ENCODE peak calls at places on chromosomes 16 and 17, in six cellular contexts. Y is body of pancreas, U is mammary epithelial cell, K is pancreas, N is DND-41, V is colonic mucosa. T is an unnamed sample.

GRCh38 chr17:7413346-7413985 is 5.8 kb downstream of the NLGN2 start:
- DNase-seq in Y (no peak), K (no peak), N (no peak), U (peak; percentile 19), V (no peak), T (no peak)

GRCh38 chr17:39461911-39462641 is 790 bp downstream of the CDK12 start:
- DNase-seq in V (peak; percentile 31), N (peak; percentile 74), Y (peak; percentile 41), U (peak; percentile 23), K (no peak), T (no peak)

GRCh38 chr16:80924372-80924978 is 82.2 kb downstream of the CMC2 start:
- DNase-seq in K (no peak), N (peak; percentile 41), U (peak; percentile 16), V (peak; percentile 67), Y (peak; percentile 42), T (peak; percentile 13)

GRCh38 chr16:89455178-89455577 is 35.2 kb downstream of the ANKRD11 start:
- DNase-seq in U (no peak), N (peak; percentile 27), Y (no peak), K (peak; percentile 2), V (no peak), T (no peak)

GRCh38 chr17:81666092-81666341 is 388 bp downstream of the OXLD1 start:
- DNase-seq in N (no peak), Y (no peak), V (peak; percentile 30), K (no peak), U (no peak), T (peak; percentile 50)

GRCh38 chr16:89026121-89026612 is 49.2 kb upstream of the CBFA2T3 start:
- DNase-seq in U (peak; percentile 40), Y (no peak), K (no peak), N (peak; percentile 39), V (no peak), T (peak; percentile 41)

GRCh38 chr17:79969906-79970305 is 65.8 kb downstream of the TBC1D16 start:
- DNase-seq in U (peak; percentile 97), K (no peak), V (no peak), Y (peak; percentile 1), N (no peak), T (no peak)

GRCh38 chr16:50323335-50324011 is 45.3 kb downstream of the BRD7 start:
- DNase-seq in N (no peak), V (no peak), Y (no peak), U (no peak), K (no peak), T (no peak)

GRCh38 chr17:54836723-54837462 is 63.8 kb upstream of the TOM1L1 start:
- DNase-seq in V (no peak), K (peak; percentile 39), N (no peak), U (no peak), Y (no peak), T (no peak)

GRCh38 chr16:10741844-10742243 is 1.8 kb upstream of the NUBP1 start:
- DNase-seq in U (no peak), K (no peak), N (no peak), V (no peak), Y (peak; percentile 50), T (no peak)

GRCh38 chr16:66717112-66717675 is 20.7 kb upstream of the CMTM4 start:
- DNase-seq in Y (no peak), K (no peak), U (no peak), V (peak; percentile 60), N (peak; percentile 18), T (no peak)

GRCh38 chr17:31274252-31274651 is 22.8 kb downstream of the OMG start:
- DNase-seq in U (peak; percentile 87), Y (no peak), V (no peak), N (no peak), K (no peak), T (no peak)

GRCh38 chr17:30717290-30718098 is 107.0 kb downstream of the CRLF3 start:
- DNase-seq in N (no peak), Y (no peak), U (no peak), V (no peak), K (peak; percentile 12), T (no peak)

GRCh38 chr17:36459045-36459444 is 27.4 kb upstream of the ZNHIT3 start:
- DNase-seq in K (no peak), V (no peak), U (no peak), N (no peak), Y (no peak), T (no peak)

GRCh38 chr17:40190197-40191021 is 13.1 kb downstream of the RAPGEFL1 start:
- DNase-seq in N (no peak), U (no peak), Y (no peak), K (no peak), V (no peak), T (no peak)

GRCh38 chr16:30927789-30928378 is 4.5 kb downstream of the FBXL19 start:
- DNase-seq in V (peak; percentile 46), N (peak; percentile 63), U (peak; percentile 56), K (peak; percentile 74), Y (peak; percentile 49), T (peak; percentile 31)

GRCh38 chr16:50539822-50540710 is 8.1 kb upstream of the NKD1 start:
- DNase-seq in V (no peak), K (no peak), Y (no peak), N (no peak), U (no peak), T (no peak)

GRCh38 chr16:26983426-26983825 is 83.3 kb upstream of the C16orf82 start:
- DNase-seq in N (no peak), Y (no peak), K (no peak), V (no peak), U (no peak), T (no peak)

GRCh38 chr17:61318684-61319098 is 81.0 kb upstream of the TBX2 start:
- DNase-seq in U (no peak), K (no peak), Y (no peak), V (no peak), N (no peak), T (no peak)

GRCh38 chr17:61980535-61980934 is 52.8 kb upstream of the INTS2 start:
- DNase-seq in U (no peak), V (no peak), K (no peak), Y (no peak), N (no peak), T (no peak)

GRCh38 chr16:10325783-10326543 is 59.9 kb upstream of the ATF7IP2 start:
- DNase-seq in N (no peak), U (no peak), K (no peak), Y (no peak), V (no peak), T (no peak)

GRCh38 chr17:63676540-63676933 is 23.4 kb downstream of the LIMD2 start:
- DNase-seq in U (no peak), Y (no peak), K (no peak), N (no peak), V (no peak), T (no peak)

GRCh38 chr17:4678448-4679026 is 25.4 kb downstream of the PELP1 start:
- DNase-seq in K (no peak), U (peak; percentile 95), V (no peak), Y (no peak), N (no peak), T (no peak)

DNA sequence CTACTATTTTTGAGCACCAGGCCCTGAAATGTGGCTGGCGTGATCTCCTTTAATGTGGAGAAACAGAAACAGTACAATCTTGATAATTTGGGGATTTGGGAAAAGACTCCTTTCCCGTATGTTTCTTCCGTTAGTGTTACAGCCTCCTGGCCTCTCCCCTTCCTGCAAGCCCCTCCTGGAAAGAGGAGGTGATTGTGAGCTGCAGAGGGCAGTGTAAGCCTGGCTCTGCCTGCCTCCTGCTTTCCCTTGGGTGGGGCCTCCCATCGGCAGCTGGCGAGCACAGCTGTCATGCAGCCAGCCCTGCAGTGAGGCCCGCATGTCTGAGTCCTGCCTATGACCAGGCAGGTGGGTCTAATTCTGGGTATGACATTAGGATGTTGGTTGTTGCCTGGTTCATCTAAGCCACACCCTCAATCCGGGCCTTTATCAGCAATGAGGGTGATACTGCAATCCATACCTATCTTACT is 48.7 kb upstream of the WSB1 start:
- DNase-seq in K (peak; percentile 78), V (peak; percentile 88), N (peak; percentile 44), Y (peak; percentile 68), U (peak; percentile 76), T (peak; percentile 22)
- H3K4me3 ChIP-seq in K (peak overlapping the region; percentile 1), V (no peak overlapping the region), N (no peak overlapping the region), Y (no peak overlapping the region), U (peak overlapping the region; percentile 26), T (no peak overlapping the region)

GRCh38 chr16:57647136-57647875 is 18.9 kb downstream of the ADGRG1 start:
- DNase-seq in Y (no peak), V (no peak), N (peak; percentile 32), U (no peak), K (no peak), T (no peak)

GRCh38 chr16:57648125-57648524 is 19.7 kb downstream of the ADGRG1 start:
- DNase-seq in N (no peak), K (no peak), V (no peak), Y (no peak), U (no peak), T (no peak)

GRCh38 chr16:57649846-57650245 is 18.3 kb upstream of the ADGRG3 start:
- DNase-seq in K (no peak), N (no peak), U (no peak), V (no peak), Y (no peak), T (no peak)

GRCh38 chr16:57649443-57649751 is 18.7 kb upstream of the ADGRG3 start:
- DNase-seq in Y (no peak), V (no peak), K (no peak), N (no peak), U (no peak), T (no peak)

DNA sequence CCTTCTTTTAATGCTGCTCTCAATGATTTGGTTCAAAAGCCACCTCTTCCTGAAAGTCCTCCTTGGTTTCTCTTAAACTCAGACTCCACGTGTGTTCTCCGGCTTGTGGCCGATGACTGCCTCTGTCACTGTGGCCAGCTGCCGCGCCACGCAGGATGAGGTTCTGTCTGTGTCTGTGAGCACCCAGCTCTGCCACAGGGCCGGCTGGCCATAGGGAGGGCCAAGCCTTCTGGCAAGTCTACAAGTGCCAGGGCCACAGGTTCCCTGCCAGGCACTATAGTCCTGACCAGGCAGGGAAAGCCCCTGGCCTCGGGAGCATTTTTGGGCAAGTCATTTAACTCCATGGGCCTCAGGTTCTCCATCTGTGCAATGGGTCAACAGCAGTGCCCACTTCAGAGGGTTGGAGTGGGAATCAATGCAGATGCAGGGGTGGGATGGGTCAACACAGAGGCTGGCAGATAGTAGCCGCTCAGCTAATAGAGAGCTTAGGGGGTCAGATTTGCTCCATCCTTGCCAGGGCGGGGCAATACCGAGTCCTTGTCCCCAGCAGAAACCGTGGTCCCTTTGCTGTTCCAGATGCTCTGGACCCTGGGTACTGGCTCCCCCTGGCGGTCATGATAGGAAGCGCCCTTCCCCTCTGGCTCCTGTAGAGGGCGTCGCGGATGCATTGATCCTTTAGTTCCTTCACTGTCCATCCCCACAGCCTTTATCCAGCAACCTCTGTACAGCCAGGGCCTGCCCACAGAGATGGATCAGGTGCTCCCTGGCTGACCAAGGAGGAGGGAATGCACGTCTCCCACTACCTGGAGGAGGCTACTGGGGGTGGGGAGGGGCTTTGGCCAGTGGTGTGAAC is 19.3 kb upstream of the ADGRG3 start:
- DNase-seq in U (peak; percentile 70), Y (peak; percentile 89), K (peak; percentile 93), N (peak; percentile 88), V (peak; percentile 81), T (peak; percentile 78)
- H3K27ac ChIP-seq in U (no peak overlapping the region), Y (peak overlapping the region; percentile 6), K (peak overlapping the region; percentile 2), N (peak overlapping the region; percentile 55), V (no peak overlapping the region), T (no peak overlapping the region)

GRCh38 chr17:56594528-56595418 is 1.3 kb downstream of the NOG start:
- DNase-seq in U (peak; percentile 58), K (peak; percentile 67), Y (no peak), V (no peak), N (peak; percentile 47), T (no peak)
- H3K4me3 ChIP-seq in U (peak overlapping the region; percentile 69), K (peak overlapping the region; percentile 42), Y (no peak overlapping the region), V (peak overlapping the region; percentile 48), N (peak overlapping the region; percentile 82), T (peak overlapping the region; percentile 45)

GRCh38 chr17:19718041-19718612 is 1.7 kb upstream of the SLC47A2 start:
- DNase-seq in U (no peak), V (peak; percentile 16), K (no peak), Y (no peak), N (no peak), T (no peak)
- H3K27ac ChIP-seq in U (no peak overlapping the region), V (no peak overlapping the region), K (no peak overlapping the region), Y (no peak overlapping the region), N (no peak overlapping the region), T (no peak overlapping the region)

T was measured in CD4-positive, alpha-beta memory T cell.